ENCODE peak calls at places on chromosomes 12 and 14, in six cellular contexts. K is HepG2, B is A549, C is K562, Z is GM12878, W is upper lobe of left lung. L is an unnamed sample.

GRCh38 chr12:4422985-4423384 is 22.6 kb downstream of the FGF6 start:
- ATAC-seq in K (no peak), B (no peak), C (no peak), Z (no peak), W (no peak), L (no peak)

GRCh38 chr12:117041798-117042170 is 57.4 kb downstream of the TESC start:
- ATAC-seq in K (no peak), B (no peak), C (no peak), Z (no peak), W (no peak), L (no peak)

GRCh38 chr12:131919366-131920156 is 9.5 kb upstream of the PUS1 start:
- ATAC-seq in K (no peak), B (no peak), C (peak; percentile 5), Z (no peak), W (no peak), L (no peak)

GRCh38 chr12:39145175-39145999 is 240.0 kb upstream of the CPNE8 start:
- ATAC-seq in K (peak; percentile 65), B (peak; percentile 97), C (no peak), Z (peak; percentile 96), W (peak; percentile 96), L (peak; percentile 88)

GRCh38 chr14:89457007-89457406 is 40.0 kb upstream of the FOXN3 start:
- ATAC-seq in K (no peak), B (no peak), C (no peak), Z (no peak), W (no peak), L (no peak)

GRCh38 chr14:67766035-67766680 is 50.2 kb downstream of the ZFYVE26 start:
- ATAC-seq in K (peak; percentile 39), B (peak; percentile 51), C (no peak), Z (no peak), W (peak; percentile 78), L (peak; percentile 46)

GRCh38 chr14:56378474-56378873 is 201.1 kb upstream of the TMEM260 start:
- ATAC-seq in K (no peak), B (no peak), C (no peak), Z (no peak), W (peak; percentile 85), L (peak; percentile 84)

GRCh38 chr14:73168274-73168673 is 32.0 kb downstream of the PSEN1 start:
- ATAC-seq in K (no peak), B (no peak), C (no peak), Z (no peak), W (no peak), L (no peak)

GRCh38 chr14:29654910-29655590 is 272.6 kb downstream of the PRKD1 start:
- ATAC-seq in K (no peak), B (no peak), C (no peak), Z (no peak), W (no peak), L (peak; percentile 48)

GRCh38 chr12:132775502-132776233 is 14.0 kb upstream of the ANKLE2 start:
- ATAC-seq in K (no peak), B (no peak), C (no peak), Z (no peak), W (no peak), L (no peak)

DNA sequence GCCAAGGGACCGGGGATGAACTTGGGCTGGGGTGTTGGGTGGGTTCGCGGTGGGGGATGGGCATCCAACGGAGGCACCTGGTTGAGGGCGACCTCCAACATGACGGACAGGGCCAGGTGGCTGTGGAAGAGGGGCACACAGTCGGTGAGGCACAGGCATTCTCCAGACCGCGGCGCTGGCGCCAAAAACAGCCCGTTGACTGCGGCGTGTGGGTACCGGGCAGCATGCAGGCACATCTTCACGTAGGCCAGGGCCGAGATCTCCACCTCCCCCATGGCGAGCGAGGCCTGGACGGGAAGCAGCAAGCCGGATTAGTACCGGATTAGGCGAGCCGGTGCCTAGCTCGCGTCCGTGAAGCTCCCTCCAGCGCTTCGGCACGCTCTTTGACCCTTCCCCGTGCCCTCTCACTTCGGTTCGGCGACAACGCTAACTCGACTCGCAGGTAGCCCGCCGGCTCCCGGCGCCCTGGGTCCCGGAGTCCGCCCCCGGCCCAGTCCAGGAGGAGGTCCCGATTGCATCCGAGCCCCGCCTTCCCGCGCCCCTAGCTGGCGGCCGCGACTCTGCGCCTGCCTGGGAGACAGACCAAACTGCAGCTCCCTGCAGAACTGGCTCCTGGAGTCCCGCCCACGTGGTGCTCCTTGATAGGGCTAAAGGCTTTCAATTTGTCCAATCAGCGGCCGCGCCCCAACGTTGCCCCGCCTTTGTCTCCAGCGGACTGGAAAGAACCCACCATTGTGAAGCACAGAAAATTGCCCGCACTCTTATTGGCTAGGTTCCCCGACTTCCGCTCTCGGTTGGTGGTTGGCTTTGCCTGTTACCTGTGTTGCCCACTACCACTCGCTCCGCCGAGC is at the start of gene EMC9:
- ATAC-seq in K (peak; percentile 88), B (peak; percentile 81), C (peak; percentile 95), Z (peak; percentile 92), W (peak; percentile 97), L (peak; percentile 97)
- TF ChIP-seq EP300 in K (no peak), B (no peak), C (no peak), Z (no peak), W (no peak), L (no peak)

GRCh38 chr12:25824729-25825128 is 133.8 kb upstream of the RASSF8 start:
- ATAC-seq in K (no peak), B (no peak), C (no peak), Z (no peak), W (no peak), L (no peak)
- TF ChIP-seq EP300 in K (no peak), B (no peak), C (no peak), Z (no peak), W (no peak), L (no peak)

GRCh38 chr12:91482231-91482630 is 299.6 kb upstream of the DCN start:
- ATAC-seq in K (no peak), B (no peak), C (no peak), Z (no peak), W (no peak), L (no peak)
- TF ChIP-seq EP300 in K (no peak), B (no peak), C (no peak), Z (no peak), W (no peak), L (no peak)

DNA sequence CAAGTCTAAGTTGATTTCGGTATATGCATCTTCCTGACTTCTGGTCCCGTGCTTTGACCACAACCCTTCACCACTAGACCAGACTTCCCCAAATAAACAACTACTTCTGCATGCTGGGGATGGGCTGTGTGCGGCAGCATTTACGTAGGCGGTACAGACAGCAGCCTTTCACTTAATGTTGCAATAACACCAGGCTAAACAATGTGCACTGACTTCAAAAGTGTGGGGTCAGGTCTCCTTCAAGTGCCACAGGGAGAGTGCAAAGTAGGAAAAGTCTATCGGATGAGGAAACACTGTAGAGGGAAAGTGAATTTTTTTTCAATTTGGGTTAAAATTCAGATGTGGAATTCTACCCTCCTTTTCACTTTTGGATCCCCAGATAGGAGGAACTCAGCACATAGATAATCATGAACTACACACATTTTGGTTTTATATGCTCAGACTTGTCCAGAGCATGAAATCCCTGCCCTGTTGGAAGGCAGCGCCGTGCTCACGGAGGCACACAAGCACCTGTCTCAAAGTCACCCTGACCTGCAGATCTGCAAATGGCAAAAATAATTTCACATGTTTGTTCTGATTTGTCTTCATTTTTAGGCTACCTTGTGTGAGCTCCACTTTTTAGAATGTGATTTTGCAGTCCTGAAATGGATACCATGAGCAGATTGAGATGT is 3.6 kb upstream of the FOS start:
- ATAC-seq in K (no peak), B (no peak), C (no peak), Z (peak; percentile 4), W (no peak), L (no peak)
- TF ChIP-seq EP300 in K (no peak), B (no peak), C (no peak), Z (peak; percentile 69), W (peak; percentile 95), L (no peak)

GRCh38 chr14:97109234-97109633 is 312.1 kb downstream of the VRK1 start:
- ATAC-seq in K (no peak), B (no peak), C (no peak), Z (no peak), W (no peak), L (no peak)
- TF ChIP-seq EP300 in K (no peak), B (no peak), C (no peak), Z (no peak), W (no peak), L (no peak)

GRCh38 chr14:70748422-70748821 is 60.9 kb downstream of the MAP3K9 start:
- ATAC-seq in K (no peak), B (no peak), C (no peak), Z (no peak), W (no peak), L (no peak)
- TF ChIP-seq EP300 in K (no peak), B (no peak), C (no peak), Z (no peak), W (no peak), L (no peak)

DNA sequence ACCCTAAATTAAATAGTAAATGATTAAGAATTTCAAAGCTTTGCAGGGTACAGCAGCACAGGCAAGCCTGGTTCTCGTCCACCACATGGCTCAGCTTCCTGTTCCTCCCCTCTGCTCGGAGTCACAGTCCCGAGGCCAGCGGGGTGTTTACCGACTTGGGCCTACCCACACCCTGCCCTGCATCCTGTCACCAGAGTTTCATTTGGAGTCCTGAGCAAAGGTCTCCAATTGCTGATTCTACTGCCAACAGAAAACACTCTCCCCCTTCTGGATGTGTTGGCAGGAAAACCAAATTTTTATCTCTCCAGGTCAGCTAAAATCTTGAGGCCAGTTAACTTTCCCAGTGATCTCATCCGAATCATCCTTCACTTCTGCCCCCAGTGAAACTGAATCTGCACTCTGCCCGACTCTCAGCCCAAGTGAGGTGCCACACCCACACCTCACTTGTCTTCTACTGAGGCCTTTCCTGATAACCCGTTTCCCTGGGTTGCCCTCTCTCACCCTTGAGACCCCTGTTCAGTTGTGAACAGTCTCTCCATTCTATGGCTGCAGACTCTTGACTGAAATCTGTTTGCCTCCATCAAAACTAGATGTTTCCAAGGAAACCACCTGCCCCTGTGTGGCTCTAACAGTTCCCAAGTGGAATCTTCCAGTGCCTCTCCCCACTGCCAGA is 71.2 kb downstream of the VCPKMT start:
- ATAC-seq in K (peak; percentile 92), B (peak; percentile 54), C (peak; percentile 72), Z (peak; percentile 90), W (peak; percentile 90), L (peak; percentile 89)
- TF ChIP-seq EP300 in K (peak; percentile 38), B (no peak), C (no peak), Z (no peak), W (no peak), L (no peak)

DNA sequence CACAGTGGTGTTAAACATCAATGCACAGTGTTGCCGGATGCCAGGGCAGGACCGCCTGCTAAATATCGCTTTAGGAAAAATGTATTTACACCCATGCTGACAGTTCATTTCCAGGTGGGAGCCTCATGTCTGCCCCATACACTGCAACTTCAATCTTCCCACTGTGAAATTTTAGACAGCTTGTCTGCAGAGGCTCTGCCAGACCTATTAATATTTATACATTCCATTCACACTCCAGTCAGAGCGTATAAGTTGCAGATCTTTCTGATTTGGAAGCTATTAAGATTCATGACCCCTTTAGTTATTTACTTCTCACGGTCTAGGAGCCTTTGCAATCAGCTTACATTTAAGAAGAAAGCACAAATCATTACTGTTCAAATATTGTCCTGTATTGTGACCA is 357.4 kb downstream of the ATP23 start:
- ATAC-seq in K (no peak), B (no peak), C (no peak), Z (no peak), W (no peak), L (no peak)
- TF ChIP-seq EP300 in K (no peak), B (no peak), C (no peak), Z (no peak), W (no peak), L (no peak)

DNA sequence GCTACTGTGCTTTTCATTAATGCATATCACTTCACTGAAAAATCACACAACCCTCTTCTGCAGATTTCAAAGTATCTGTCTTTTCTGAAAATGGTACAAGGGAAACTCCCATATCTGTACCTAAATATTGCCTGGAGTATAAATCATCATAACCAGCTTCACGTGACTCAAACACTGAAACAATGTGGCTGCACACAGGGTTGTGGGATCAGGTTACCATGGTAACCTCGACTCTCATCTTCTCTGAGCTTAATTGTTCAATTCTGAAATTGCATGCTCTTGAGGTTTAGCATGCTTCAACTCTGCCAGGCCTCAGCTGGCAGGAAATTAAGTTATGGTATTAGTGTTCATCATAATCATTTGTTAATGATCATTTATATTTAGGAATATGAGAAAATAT is 77.5 kb upstream of the CPSF6 start:
- ATAC-seq in K (no peak), B (no peak), C (no peak), Z (peak; percentile 87), W (no peak), L (no peak)
- TF ChIP-seq EP300 in K (no peak), B (no peak), C (no peak), Z (no peak), W (no peak), L (no peak)